ENCODE peak calls at places on chromosomes 13 and 19, in four cellular contexts. X is H1, I is suprapubic skin, N is heart left ventricle. C is an unnamed sample. For H3K4me1, the result is how much of the 10 kb centered on the place peaks cover.

GRCh38 chr13:20353973-20354372 is 121.9 kb upstream of the GJB6 start:
- DNase-seq in X (no peak), I (no peak), N (no peak), C (no peak)

GRCh38 chr19:2567580-2567979 is 91.7 kb downstream of the GADD45B start:
- DNase-seq in X (no peak), I (peak), N (peak), C (no peak)

GRCh38 chr13:25607096-25607495 is 235.3 kb downstream of the ATP8A2 start:
- DNase-seq in X (no peak), I (no peak), N (no peak), C (no peak)

GRCh38 chr13:28579334-28579733 is 79.6 kb upstream of the POMP start:
- DNase-seq in X (no peak), I (no peak), N (no peak), C (no peak)

GRCh38 chr13:25899952-25900351 is 151.9 kb downstream of the SHISA2 start:
- DNase-seq in X (no peak), I (no peak), N (no peak), C (no peak)

GRCh38 chr13:75636339-75637095 is 387 bp downstream of the LMO7 start:
- DNase-seq in X (peak), I (no peak), N (peak), C (no peak)

GRCh38 chr19:2533686-2534085 is 57.8 kb downstream of the GADD45B start:
- DNase-seq in X (no peak), I (no peak), N (no peak), C (no peak)

GRCh38 chr13:87671031-87671823 is at the start of gene SLITRK5:
- DNase-seq in X (peak), I (peak), N (peak), C (no peak)

GRCh38 chr13:114222461-114222968 is 12.2 kb upstream of the CDC16 start:
- DNase-seq in X (no peak), I (no peak), N (peak), C (no peak)

GRCh38 chr19:17860993-17861360 is 1.3 kb downstream of the RPL18A start:
- DNase-seq in X (no peak), I (no peak), N (no peak), C (no peak)
- H3K4me1 ChIP-seq in X (under half), I (under half), N (under half), C (under half)

GRCh38 chr13:50152655-50153309 is 137.5 kb downstream of the KCNRG start:
- DNase-seq in X (no peak), I (no peak), N (no peak), C (no peak)
- H3K4me3 ChIP-seq in X (no peak), I (no peak), N (peak), C (no peak)

GRCh38 chr19:6691342-6691741 is 21.4 kb upstream of the TNFSF14 start:
- DNase-seq in X (no peak), I (no peak), N (no peak), C (no peak)
- H3K4me1 ChIP-seq in X (under half), I (under half), N (under half), C (under half)

GRCh38 chr13:78595819-78596700 is 7.3 kb downstream of the POU4F1 start:
- DNase-seq in X (peak), I (no peak), N (no peak), C (no peak)
- H3K4me3 ChIP-seq in X (peak), I (peak), N (peak), C (peak)

C was measured in vagina.